ENCODE peak calls at places on chromosome 5, in four cellular contexts. E is GM12864; V is activated naive CD4-positive, alpha-beta T cell treated with anti-CD3 and anti-CD28 coated beads, Interleukin-2, amount 50 U/mL, for 16 hours; T is stimulated activated CD8-positive, alpha-beta memory T cell treated with anti-CD3 and anti-CD28 coated beads, Interleukin-12 subunit alpha, Interleukin-12 subunit beta, amount 100 ng/mL, for 1 hour. G is an unnamed sample.
A peak's percentile ranks its signal among the peaks of the same experiment; 100 is the strongest.

GRCh38 chr5:144309265-144309664 is 138.6 kb downstream of the KCTD16 start:
- DNase-seq in V (no peak), T (no peak), E (no peak), G (no peak)

GRCh38 chr5:172104021-172104420 is 84.0 kb downstream of the STK10 start:
- DNase-seq in E (no peak), T (no peak), V (no peak), G (no peak)

GRCh38 chr5:111252799-111253564 is 28.8 kb downstream of the CAMK4 start:
- DNase-seq in T (no peak), V (no peak), E (peak; percentile 86), G (no peak)

GRCh38 chr5:35136386-35136785 is 88.6 kb upstream of the AGXT2 start:
- DNase-seq in E (no peak), V (no peak), T (no peak), G (no peak)

GRCh38 chr5:179865471-179866240 is 7.0 kb upstream of the MRNIP start:
- DNase-seq in V (no peak), T (no peak), E (no peak), G (no peak)

GRCh38 chr5:179819296-179820126 is 1.2 kb upstream of the SQSTM1 start:
- DNase-seq in V (peak; percentile 47), T (no peak), E (no peak), G (no peak)

GRCh38 chr5:75050415-75050814 is 1.9 kb downstream of the GCNT4 start:
- DNase-seq in V (peak; percentile 34), E (no peak), T (no peak), G (peak; percentile 21)

GRCh38 chr5:76601470-76601869 is 21.7 kb downstream of the F2RL2 start:
- DNase-seq in E (no peak), T (peak; percentile 7), V (no peak), G (no peak)

GRCh38 chr5:34695275-34696032 is 39.3 kb downstream of the RAI14 start:
- DNase-seq in V (no peak), T (no peak), E (no peak), G (no peak)

GRCh38 chr5:31663519-31663918 is 24.6 kb downstream of the PDZD2 start:
- DNase-seq in T (no peak), E (no peak), V (no peak), G (no peak)

GRCh38 chr5:95080026-95080425 is 204.9 kb downstream of the MCTP1 start:
- DNase-seq in V (no peak), T (no peak), E (no peak), G (no peak)

GRCh38 chr5:141729387-141730006 is 47.5 kb upstream of the ARAP3 start:
- DNase-seq in T (no peak), V (no peak), E (no peak), G (no peak)

GRCh38 chr5:148957591-148958202 is 105.2 kb downstream of the SH3TC2 start:
- DNase-seq in E (no peak), T (peak; percentile 23), V (peak; percentile 45), G (peak; percentile 50)

GRCh38 chr5:101045689-101046088 is 142.6 kb upstream of the ST8SIA4 start:
- DNase-seq in E (no peak), T (no peak), V (no peak), G (no peak)

GRCh38 chr5:55714749-55715148 is 2.6 kb upstream of the SLC38A9 start:
- DNase-seq in V (no peak), T (no peak), E (no peak), G (no peak)

GRCh38 chr5:107289030-107289714 is 381.6 kb downstream of the EFNA5 start:
- DNase-seq in T (no peak), V (no peak), E (peak; percentile 59), G (no peak)

GRCh38 chr5:109829331-109829730 is 139.6 kb downstream of the MAN2A1 start:
- DNase-seq in E (no peak), T (no peak), V (no peak), G (no peak)

GRCh38 chr5:160850439-160850838 is 1.6 kb downstream of the ATP10B start:
- DNase-seq in E (no peak), T (no peak), V (no peak), G (no peak)

GRCh38 chr5:177523711-177524538 is 7.2 kb upstream of the DDX41 start:
- DNase-seq in T (no peak), E (no peak), V (no peak), G (no peak)

GRCh38 chr5:93924628-93925027 is 183.2 kb upstream of the POU5F2 start:
- DNase-seq in E (no peak), T (no peak), V (no peak), G (no peak)

GRCh38 chr5:135886136-135886535 is 9.5 kb downstream of the IL9 start:
- DNase-seq in T (no peak), V (no peak), E (no peak), G (no peak)

GRCh38 chr5:86320266-86320665 is 297.5 kb upstream of the COX7C start:
- DNase-seq in E (no peak), T (no peak), V (no peak), G (no peak)

GRCh38 chr5:78586251-78586650 is 62.3 kb downstream of the LHFPL2 start:
- DNase-seq in T (no peak), E (no peak), V (no peak), G (no peak)

GRCh38 chr5:173477320-173478055 is 139.0 kb downstream of the BOD1 start:
- DNase-seq in T (no peak), V (no peak), E (no peak), G (no peak)

GRCh38 chr5:100623719-100624118 is 88.5 kb downstream of the FAM174A start:
- DNase-seq in E (no peak), V (no peak), T (no peak), G (no peak)

GRCh38 chr5:424259-425110 is 18.5 kb upstream of the EXOC3 start:
- DNase-seq in T (no peak), E (peak; percentile 71), V (no peak), G (no peak)

GRCh38 chr5:169767938-169768337 is 130.9 kb downstream of the DOCK2 start:
- DNase-seq in E (no peak), T (no peak), V (no peak), G (no peak)

GRCh38 chr5:180209137-180209581 is at the start of gene RASGEF1C:
- DNase-seq in T (peak; percentile 37), E (no peak), V (peak; percentile 73), G (peak; percentile 63)

GRCh38 chr5:34410411-34411139 is 245.6 kb upstream of the RAI14 start:
- DNase-seq in T (no peak), E (no peak), V (no peak), G (no peak)